ENCODE peak calls at places on chromosomes 11 and 22, in four cellular contexts. M is mesendoderm, X is D721Med, J is T-cell. K is an unnamed sample.

GRCh38 chr22:47599753-47600152 is 837.3 kb downstream of the TBC1D22A start:
- DNase-seq in M (no peak), J (no peak), X (no peak), K (no peak)

GRCh38 chr11:73386026-73386425 is 9.8 kb downstream of the RELT start:
- DNase-seq in M (no peak), J (no peak), X (no peak), K (no peak)

GRCh38 chr22:32803020-32803758 is 1.7 kb downstream of the TIMP3 start:
- DNase-seq in M (peak), J (no peak), X (no peak), K (no peak)

GRCh38 chr11:11313426-11313825 is 39.6 kb downstream of the CSNK2A3 start:
- DNase-seq in X (no peak), J (no peak), M (no peak), K (no peak)

GRCh38 chr22:24995649-24996180 is 43.2 kb downstream of the KIAA1671 start:
- DNase-seq in M (no peak), X (no peak), J (no peak), K (no peak)

GRCh38 chr11:74255741-74256369 is 55.6 kb downstream of the P4HA3 start:
- DNase-seq in X (peak), J (peak), M (peak), K (peak)

GRCh38 chr11:1233351-1234053 is 10.6 kb downstream of the MUC5B start:
- DNase-seq in M (no peak), X (peak), J (no peak), K (no peak)

GRCh38 chr11:2904153-2905052 is 18.8 kb upstream of the CDKN1C start:
- DNase-seq in X (no peak), M (no peak), J (no peak), K (no peak)

GRCh38 chr22:26751217-26751616 is 93.8 kb downstream of the MIAT start:
- DNase-seq in J (no peak), X (no peak), M (peak), K (no peak)

GRCh38 chr11:32792948-32793475 is 1.4 kb downstream of the CCDC73 start:
- DNase-seq in J (peak), X (no peak), M (peak), K (peak)

GRCh38 chr22:45636668-45637067 is 35.0 kb upstream of the ATXN10 start:
- DNase-seq in J (no peak), M (no peak), X (no peak), K (no peak)

GRCh38 chr11:59545179-59546020 is 34.1 kb downstream of the OR4D9 start:
- DNase-seq in J (no peak), X (no peak), M (no peak), K (no peak)

GRCh38 chr11:86722041-86722440 is 49.6 kb upstream of the ME3 start:
- DNase-seq in J (no peak), X (no peak), M (no peak), K (no peak)

GRCh38 chr11:83923961-83924360 is 637.8 kb upstream of the CCDC90B start:
- DNase-seq in J (no peak), M (no peak), X (no peak), K (no peak)

GRCh38 chr11:1810761-1811160 is 24.0 kb upstream of the SYT8 start:
- DNase-seq in X (no peak), M (no peak), J (no peak), K (no peak)

GRCh38 chr11:74444173-74444832 is 23.0 kb downstream of the KCNE3 start:
- DNase-seq in J (no peak), M (peak), X (no peak), K (no peak)

GRCh38 chr22:46747646-46748045 is 9.6 kb upstream of the CERK start:
- DNase-seq in M (no peak), J (no peak), X (no peak), K (no peak)

GRCh38 chr11:108654994-108655631 is 9.8 kb upstream of the DDX10 start:
- DNase-seq in X (no peak), J (no peak), M (peak), K (peak)

GRCh38 chr11:92917927-92918326 is 51.5 kb upstream of the MTNR1B start:
- DNase-seq in M (peak), X (no peak), J (no peak), K (no peak)